ENCODE peak calls at places on chromosomes 2 and 18, in nine cellular contexts. S is mammary epithelial cell; I is thyroid gland; P is upper lobe of right lung; R is CD8-positive, alpha-beta T cell; V is tibial artery; J is brain microvascular endothelial cell; A is small intestine; O is cardiac muscle cell. M is an unnamed sample.

GRCh38 chr18:22432672-22433137 is 15.0 kb upstream of the CTAGE1 start:
- DNase-seq in P (no peak), A (peak; percentile 99), O (peak; percentile 97), I (peak; percentile 19), S (peak; percentile 89), R (no peak), J (peak; percentile 97), V (peak; percentile 93), M (peak; percentile 72)

GRCh38 chr18:80145191-80145799 is 36.2 kb downstream of the ADNP2 start:
- DNase-seq in R (no peak), V (no peak), A (peak; percentile 88), O (peak; percentile 39), S (no peak), P (no peak), I (no peak), J (no peak), M (no peak)

GRCh38 chr2:234679766-234680687 is 183.1 kb upstream of the ARL4C start:
- DNase-seq in I (peak; percentile 27), S (peak; percentile 63), V (peak; percentile 82), P (no peak), R (no peak), A (no peak), O (peak; percentile 94), J (peak; percentile 81), M (peak; percentile 85)

GRCh38 chr18:26119246-26119645 is 14.4 kb upstream of the PSMA8 start:
- DNase-seq in I (no peak), A (no peak), V (no peak), S (no peak), R (no peak), O (peak; percentile 27), P (no peak), J (no peak), M (no peak)

GRCh38 chr2:99821572-99822369 is 320.6 kb downstream of the AFF3 start:
- DNase-seq in A (no peak), R (no peak), S (peak; percentile 19), P (no peak), O (peak; percentile 17), V (no peak), I (no peak), J (peak; percentile 89), M (no peak)

GRCh38 chr18:48818329-48819254 is 132.2 kb downstream of the SMAD7 start:
- DNase-seq in P (peak; percentile 25), V (peak; percentile 48), J (no peak), O (no peak), S (no peak), I (peak; percentile 0), R (peak; percentile 32), A (no peak), M (no peak)

GRCh38 chr2:156405586-156405985 is 30.6 kb upstream of the GPD2 start:
- DNase-seq in A (peak; percentile 6), S (peak; percentile 6), J (peak; percentile 1), V (no peak), I (peak; percentile 46), R (no peak), O (peak; percentile 50), P (peak; percentile 79), M (peak; percentile 23)

GRCh38 chr2:28233070-28233718 is 159.5 kb upstream of the FOSL2 start:
- DNase-seq in S (no peak), R (no peak), O (peak; percentile 31), V (no peak), P (no peak), A (peak; percentile 80), J (no peak), I (peak; percentile 18), M (no peak)

GRCh38 chr2:102506743-102507142 is 33.7 kb downstream of the SLC9A4 start:
- DNase-seq in A (no peak), V (no peak), S (no peak), I (no peak), P (no peak), J (no peak), R (no peak), O (no peak), M (no peak)

DNA sequence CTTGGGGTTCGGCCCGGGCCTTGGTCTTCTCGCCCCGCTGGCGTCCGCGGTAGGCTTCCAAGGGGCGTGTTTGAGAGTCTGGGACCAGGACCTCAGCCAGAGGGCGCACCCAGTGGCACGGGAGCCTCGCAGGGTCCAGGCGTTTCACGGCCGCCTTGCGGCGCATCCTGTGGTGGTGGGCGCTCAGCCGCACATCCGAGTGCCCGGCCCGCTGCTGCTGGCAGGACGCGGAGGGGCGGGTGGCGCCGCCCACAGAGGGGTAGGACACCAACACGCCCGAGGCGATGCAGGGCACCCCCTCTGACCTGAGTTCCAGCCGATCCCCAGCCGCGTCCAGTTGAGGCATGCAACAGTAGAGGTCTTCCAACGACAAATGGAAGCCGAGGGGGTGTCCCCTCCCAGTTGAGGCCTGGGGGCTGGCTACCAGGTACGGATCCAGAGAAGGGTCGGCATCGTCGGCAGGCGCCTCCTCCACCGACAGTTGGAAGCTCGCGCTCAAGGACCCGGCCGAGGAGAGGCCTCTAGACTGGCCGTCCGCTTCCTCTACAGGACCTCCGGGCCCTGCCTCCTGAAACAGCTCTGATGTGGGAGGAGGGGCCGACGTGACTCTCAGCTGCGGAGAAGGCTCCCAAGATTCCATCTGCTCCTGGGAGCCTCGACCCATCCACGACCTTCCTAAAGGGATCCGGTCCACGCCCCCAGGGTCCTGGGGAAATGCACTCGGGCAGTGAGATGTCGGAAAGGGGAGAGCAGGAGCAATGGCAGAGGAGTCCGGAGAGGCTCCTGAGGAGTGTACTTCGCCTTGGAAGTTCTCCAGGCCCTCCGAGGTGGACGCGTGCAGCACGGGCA is 6.3 kb downstream of the C2orf81 start:
- DNase-seq in O (peak; percentile 64), S (no peak), A (peak; percentile 37), P (peak; percentile 74), R (peak; percentile 66), J (no peak), I (peak; percentile 55), V (peak; percentile 77), M (peak; percentile 78)
- H3K4me3 ChIP-seq in O (no peak overlapping the region), S (no peak overlapping the region), A (peak overlapping the region; percentile 41), P (peak overlapping the region; percentile 69), R (peak overlapping the region; percentile 58), J (peak overlapping the region; percentile 57), I (peak overlapping the region; percentile 1), V (peak overlapping the region; percentile 65), M (peak overlapping the region; percentile 62)

GRCh38 chr2:9313443-9313842 is 106.8 kb downstream of the ASAP2 start:
- DNase-seq in J (peak; percentile 44), O (peak; percentile 38), R (no peak), A (no peak), V (no peak), S (no peak), I (no peak), P (no peak), M (no peak)

GRCh38 chr2:9318461-9319337 is 104.6 kb downstream of the ITGB1BP1 start:
- DNase-seq in S (peak; percentile 14), A (peak; percentile 64), R (no peak), P (no peak), J (no peak), I (peak; percentile 55), O (peak; percentile 71), V (peak; percentile 75), M (peak; percentile 67)

GRCh38 chr2:9315280-9315847 is 108.0 kb downstream of the ITGB1BP1 start:
- DNase-seq in I (peak; percentile 50), A (no peak), O (no peak), J (peak; percentile 40), V (no peak), P (no peak), R (no peak), S (peak; percentile 43), M (no peak)

GRCh38 chr2:9317559-9317958 is 105.8 kb downstream of the ITGB1BP1 start:
- DNase-seq in P (no peak), R (no peak), J (no peak), I (no peak), A (no peak), V (no peak), S (no peak), O (no peak), M (no peak)

GRCh38 chr2:9319338-9319715 is 104.0 kb downstream of the ITGB1BP1 start:
- DNase-seq in P (no peak), J (no peak), R (no peak), A (no peak), S (no peak), O (no peak), V (no peak), I (no peak), M (no peak)
- H3K36me3 ChIP-seq in P (peaks cover 7% of the 10 kb centered on the region), J (peaks cover 18% of the 10 kb centered on the region), R (no peaks in the 10 kb centered on the region), A (no peaks in the 10 kb centered on the region), S (peaks cover 11% of the 10 kb centered on the region), O (peaks cover 4% of the 10 kb centered on the region), V (peaks cover 19% of the 10 kb centered on the region), I (peaks cover 4% of the 10 kb centered on the region), M (no peaks in the 10 kb centered on the region)

DNA sequence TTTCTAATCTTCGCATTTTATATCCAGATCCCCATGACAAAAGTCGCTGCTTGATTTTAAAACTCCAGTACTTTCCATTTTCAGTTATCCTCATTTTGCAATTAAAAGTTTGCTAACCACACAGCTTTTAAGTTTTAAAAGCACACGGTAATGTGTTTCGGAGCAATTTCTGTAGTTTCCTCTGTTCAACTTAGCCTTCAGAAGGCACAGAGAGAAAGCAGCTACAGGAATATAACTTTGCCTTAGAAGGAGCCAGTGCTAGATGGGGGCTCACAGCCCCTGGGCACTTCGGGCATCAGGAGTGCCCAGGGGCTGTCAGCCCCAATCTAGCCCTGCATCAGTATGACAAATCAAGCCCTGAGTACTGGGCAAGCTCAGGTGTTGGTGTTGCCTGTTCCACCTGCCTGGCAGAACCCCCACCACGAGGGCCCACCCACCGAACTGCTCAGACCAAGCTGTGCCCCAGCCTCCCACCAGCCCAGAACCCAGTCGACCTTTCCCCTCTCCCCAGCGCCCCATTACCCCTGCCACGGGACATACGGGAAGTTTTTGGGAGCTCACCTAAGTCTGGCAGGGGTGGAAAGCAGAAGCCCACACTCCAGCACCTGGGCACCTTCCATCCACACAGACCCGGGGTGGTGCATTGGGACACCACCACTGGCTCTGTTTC is 47.3 kb downstream of the TRABD2A start:
- DNase-seq in R (no peak), A (no peak), S (no peak), J (no peak), I (no peak), O (no peak), P (no peak), V (no peak), M (no peak)
- H3K4me3 ChIP-seq in R (peak overlapping the region; percentile 6), A (no peak overlapping the region), S (no peak overlapping the region), J (no peak overlapping the region), I (no peak overlapping the region), O (no peak overlapping the region), P (no peak overlapping the region), V (no peak overlapping the region), M (no peak overlapping the region)

GRCh38 chr2:121209014-121209610 is 75.9 kb downstream of the TFCP2L1 start:
- DNase-seq in S (no peak), O (no peak), P (no peak), R (no peak), A (no peak), I (no peak), V (no peak), J (no peak), M (no peak)

GRCh38 chr2:121212661-121213325 is 72.2 kb downstream of the TFCP2L1 start:
- DNase-seq in O (no peak), P (no peak), R (no peak), J (no peak), I (no peak), V (no peak), A (no peak), S (no peak), M (peak; percentile 31)

GRCh38 chr2:121211251-121211650 is 73.8 kb downstream of the TFCP2L1 start:
- DNase-seq in A (peak; percentile 90), V (no peak), S (no peak), P (peak; percentile 76), R (no peak), I (no peak), O (no peak), J (no peak), M (peak; percentile 32)

GRCh38 chr2:121211689-121212151 is 73.3 kb downstream of the TFCP2L1 start:
- DNase-seq in O (no peak), S (peak; percentile 74), A (peak; percentile 64), R (no peak), J (no peak), V (no peak), P (no peak), I (no peak), M (peak; percentile 48)

GRCh38 chr2:121210691-121211090 is 74.3 kb downstream of the TFCP2L1 start:
- DNase-seq in V (no peak), A (peak; percentile 86), R (no peak), I (no peak), P (peak; percentile 89), J (no peak), S (no peak), O (no peak), M (peak; percentile 71)
- H3K36me3 ChIP-seq in V (no peaks in the 10 kb centered on the region), A (no peaks in the 10 kb centered on the region), R (no peaks in the 10 kb centered on the region), I (no peaks in the 10 kb centered on the region), P (no peaks in the 10 kb centered on the region), J (no peaks in the 10 kb centered on the region), S (no peaks in the 10 kb centered on the region), O (no peaks in the 10 kb centered on the region), M (no peaks in the 10 kb centered on the region)

M was measured in psoas muscle.